ENCODE peak calls at places on chromosomes 1 and 21, in six cellular contexts. M is K562, V is HepG2, B is H1, N is HCT116, J is GM12878. U is an unnamed sample. For H3K27me3, the result is how much of the 10 kb centered on the place peaks cover.

GRCh38 chr1:92662048-92662447 is 122.9 kb downstream of the EVI5 start:
- DNase-seq in B (no peak), M (no peak), V (no peak), J (no peak), N (no peak), U (no peak)

GRCh38 chr1:78491311-78492071 is 717 bp downstream of the PTGFR start:
- DNase-seq in M (no peak), B (no peak), V (no peak), N (no peak), J (no peak), U (no peak)

GRCh38 chr1:18147672-18148071 is 40.1 kb downstream of the IGSF21 start:
- DNase-seq in M (no peak), V (no peak), J (no peak), N (no peak), B (no peak), U (no peak)

GRCh38 chr1:57204091-57204490 is 219.8 kb downstream of the DAB1 start:
- DNase-seq in M (no peak), J (peak), V (no peak), B (no peak), N (no peak), U (no peak)

GRCh38 chr1:192786617-192787016 is 22.2 kb upstream of the RGS2 start:
- DNase-seq in J (no peak), B (no peak), M (no peak), N (no peak), V (no peak), U (no peak)

GRCh38 chr1:207825296-207825695 is 73.4 kb downstream of the CD46 start:
- DNase-seq in M (peak), J (no peak), N (no peak), B (no peak), V (no peak), U (no peak)

GRCh38 chr1:24749886-24750285 is 4.6 kb downstream of the CLIC4 start:
- DNase-seq in J (no peak), M (no peak), V (no peak), N (no peak), B (no peak), U (no peak)

GRCh38 chr1:27668808-27669723 is 2.9 kb downstream of the IFI6 start:
- DNase-seq in B (no peak), J (no peak), M (peak), V (no peak), N (no peak), U (no peak)

GRCh38 chr1:16145988-16146887 is 9.6 kb downstream of the EPHA2 start:
- DNase-seq in N (no peak), J (no peak), B (peak), V (peak), M (peak), U (peak)

GRCh38 chr1:209318302-209319056 is 265.0 kb upstream of the CAMK1G start:
- DNase-seq in N (no peak), J (no peak), B (no peak), M (no peak), V (no peak), U (no peak)

DNA sequence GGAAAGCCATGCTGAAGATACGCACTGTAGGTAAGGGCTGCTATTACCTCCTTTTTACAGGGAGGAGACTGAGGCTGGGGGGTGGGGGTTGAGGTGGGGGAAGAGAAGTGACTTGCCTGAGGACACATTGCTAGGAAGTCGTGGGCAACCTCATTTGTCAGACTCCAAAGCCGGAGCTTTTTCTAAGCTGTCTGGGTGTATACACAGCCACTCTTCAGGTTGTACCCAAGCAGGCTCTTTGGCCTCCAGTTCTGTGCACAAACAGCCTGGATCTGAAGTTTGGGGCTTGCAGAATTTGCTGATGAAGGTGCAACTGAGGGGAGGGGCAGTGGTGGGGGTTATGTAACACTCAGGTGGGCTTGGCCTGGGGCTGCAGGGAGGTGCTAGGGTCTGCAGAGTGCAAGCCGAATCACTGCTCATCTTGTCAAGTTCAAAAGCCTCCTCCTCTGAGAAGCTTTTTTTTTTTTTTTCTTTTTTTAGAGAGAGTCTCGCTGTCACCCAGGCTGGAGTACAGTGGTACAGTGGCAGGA is 16.9 kb downstream of the TINAGL1 start:
- DNase-seq in V (no peak), N (no peak), J (no peak), M (no peak), B (no peak), U (no peak)
- H3K27me3 ChIP-seq in V (under half), N (under half), J (under half), M (under half), B (under half), U (under half)

DNA sequence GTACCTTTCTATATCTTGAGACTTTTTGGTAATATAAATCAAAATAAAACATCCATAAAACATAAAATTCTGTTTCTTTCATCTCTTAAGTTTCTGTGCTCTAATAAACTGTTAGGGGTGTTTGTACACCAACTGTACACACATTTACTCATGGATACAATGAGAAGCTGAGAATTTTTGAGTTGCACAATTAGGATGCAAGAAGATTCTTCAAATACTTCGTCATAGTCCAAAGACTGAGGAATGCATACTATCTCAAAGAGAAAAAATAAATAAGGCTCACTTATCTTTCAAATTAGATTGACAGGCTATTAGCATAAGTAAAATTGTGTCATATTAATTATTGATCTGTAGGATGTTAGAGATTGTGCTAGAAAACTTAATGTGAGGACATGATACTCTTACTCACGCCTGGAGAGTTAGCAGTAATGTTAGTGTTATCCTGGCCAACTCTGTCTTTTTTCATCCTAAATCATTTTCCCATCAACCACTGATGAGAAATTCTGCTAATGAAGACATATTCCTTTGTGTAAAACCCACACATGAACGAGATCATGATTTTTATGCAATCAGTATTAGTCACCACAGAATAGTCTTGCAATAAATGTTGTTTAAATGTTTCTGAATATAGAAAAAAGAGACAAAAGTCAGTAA is 659.1 kb downstream of the LTN1 start:
- DNase-seq in B (no peak), J (no peak), M (no peak), V (peak), N (no peak), U (no peak)
- TF ChIP-seq ZNF274 in B (no peak), J (no peak), M (no peak), V (no peak), N (no peak), U (no peak)

DNA sequence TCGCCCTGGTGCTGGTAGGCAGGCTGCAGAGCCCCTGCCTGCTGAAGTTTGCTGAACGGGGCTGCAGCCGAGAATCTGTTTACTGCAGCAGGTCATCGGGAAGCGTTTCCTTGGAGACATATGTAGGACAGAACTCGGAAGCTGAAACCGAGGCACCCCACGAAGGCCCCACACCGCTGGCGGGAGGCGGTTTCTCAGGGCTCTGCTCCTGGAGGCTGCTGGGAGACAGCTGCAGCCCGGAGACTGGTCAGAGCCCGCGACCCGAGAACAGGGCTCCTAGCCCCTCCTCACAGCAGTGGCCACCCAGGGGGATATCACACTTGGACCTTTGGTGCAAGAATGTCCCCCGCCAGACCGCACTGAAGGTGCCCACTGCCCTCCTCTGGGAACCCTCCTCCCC is 12.7 kb upstream of the PLCH2 start:
- DNase-seq in B (no peak), V (no peak), J (no peak), N (no peak), M (no peak), U (no peak)
- H3K27me3 ChIP-seq in B (under half), V (under half), J (under half), N (under half), M (under half), U (under half)

DNA sequence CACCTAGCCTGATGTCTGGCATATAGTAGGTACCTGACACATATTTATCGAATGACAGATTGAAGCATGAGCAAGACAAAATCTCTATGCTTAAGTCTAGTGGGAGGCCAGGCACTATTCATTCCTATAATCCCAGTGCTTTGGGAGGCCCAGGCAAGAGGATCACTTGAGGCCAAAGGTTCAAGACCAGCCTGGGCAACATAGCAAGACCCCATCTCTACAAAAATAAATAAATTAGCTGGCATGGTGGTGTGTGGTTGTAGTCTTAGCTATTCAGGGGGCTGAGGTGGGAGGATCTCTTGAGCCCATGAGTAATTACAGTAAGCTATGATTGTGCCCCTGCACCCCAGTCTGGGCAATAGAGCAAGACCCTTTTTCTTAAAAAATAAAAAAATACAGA is 23.2 kb upstream of the TUT4 start:
- DNase-seq in M (no peak), J (no peak), N (no peak), B (no peak), V (no peak), U (no peak)
- TF ChIP-seq ZNF274 in M (no peak), J (no peak), N (no peak), B (no peak), V (no peak), U (no peak)

DNA sequence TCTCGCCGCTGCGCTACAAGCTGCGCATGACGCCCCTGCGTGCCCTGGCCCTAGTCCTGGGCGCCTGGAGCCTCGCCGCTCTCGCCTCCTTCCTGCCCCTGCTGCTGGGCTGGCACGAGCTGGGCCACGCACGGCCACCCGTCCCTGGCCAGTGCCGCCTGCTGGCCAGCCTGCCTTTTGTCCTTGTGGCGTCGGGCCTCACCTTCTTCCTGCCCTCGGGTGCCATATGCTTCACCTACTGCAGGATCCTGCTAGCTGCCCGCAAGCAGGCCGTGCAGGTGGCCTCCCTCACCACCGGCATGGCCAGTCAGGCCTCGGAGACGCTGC is 1.4 kb downstream of the HTR6 start:
- DNase-seq in V (no peak), N (no peak), M (no peak), J (no peak), B (no peak), U (no peak)
- H3K27me3 ChIP-seq in V (under half), N (under half), M (under half), J (under half), B (under half), U (under half)

U was measured in NT2/D1.